ENCODE peak calls at places on chromosomes 2 and 18, in five cellular contexts. P, E, M, V and J are unnamed samples.
A peak's percentile ranks its signal among the peaks of the same experiment; 100 is the strongest.

GRCh38 chr18:23378470-23378764 is 74.7 kb upstream of the RIOK3 start:
- DNase-seq in P (no peak), E (no peak), M (peak; percentile 57), V (no peak), J (no peak)

GRCh38 chr2:11248-11941 is 34.9 kb downstream of the FAM110C start:
- DNase-seq in P (peak; percentile 44), E (peak; percentile 65), M (peak; percentile 63), V (peak; percentile 79), J (peak; percentile 4)

GRCh38 chr2:95296036-95296435 is 1.1 kb upstream of the KCNIP3 start:
- DNase-seq in P (no peak), E (no peak), M (no peak), V (no peak), J (no peak)

GRCh38 chr2:108978709-108979111 is 10.3 kb downstream of the EDAR start:
- DNase-seq in P (no peak), E (no peak), M (no peak), V (peak; percentile 56), J (peak; percentile 9)

GRCh38 chr18:6610436-6610835 is 119.1 kb upstream of the ARHGAP28 start:
- DNase-seq in P (no peak), E (no peak), M (no peak), V (no peak), J (no peak)

GRCh38 chr18:67582488-67582887 is 66.0 kb upstream of the DSEL start:
- DNase-seq in P (no peak), E (no peak), M (no peak), V (no peak), J (no peak)

GRCh38 chr2:238728322-238729260 is 119.3 kb upstream of the TWIST2 start:
- DNase-seq in P (peak; percentile 44), E (peak; percentile 84), M (peak; percentile 75), V (no peak), J (peak; percentile 34)

GRCh38 chr2:126208266-126208665 is 447.7 kb upstream of the GYPC start:
- DNase-seq in P (no peak), E (no peak), M (no peak), V (no peak), J (no peak)

GRCh38 chr2:157611726-157612125 is 16.9 kb downstream of the ACVR1C start:
- DNase-seq in P (no peak), E (no peak), M (no peak), V (no peak), J (no peak)

GRCh38 chr2:31038385-31038784 is 99.9 kb downstream of the GALNT14 start:
- DNase-seq in P (no peak), E (no peak), M (no peak), V (no peak), J (no peak)

GRCh38 chr18:44680271-44681038 is at the start of gene SETBP1:
- DNase-seq in P (peak; percentile 79), E (peak; percentile 58), M (no peak), V (peak; percentile 73), J (peak; percentile 39)

GRCh38 chr2:96933528-96933927 is 52.9 kb downstream of the FAM178B start:
- DNase-seq in P (no peak), E (no peak), M (no peak), V (no peak), J (no peak)

GRCh38 chr2:101706121-101706818 is 8.8 kb downstream of the MAP4K4 start:
- DNase-seq in P (no peak), E (no peak), M (no peak), V (no peak), J (no peak)

GRCh38 chr2:216116418-216116817 is 7.3 kb downstream of the XRCC5 start:
- DNase-seq in P (no peak), E (no peak), M (no peak), V (no peak), J (no peak)

GRCh38 chr2:96960956-96961350 is 25.4 kb downstream of the FAM178B start:
- DNase-seq in P (no peak), E (no peak), M (no peak), V (peak; percentile 39), J (no peak)

GRCh38 chr2:165745916-165746315 is 48.1 kb downstream of the GALNT3 start:
- DNase-seq in P (no peak), E (peak; percentile 20), M (peak; percentile 3), V (no peak), J (peak; percentile 92)
- TF ChIP-seq CTCF in P (no peak), E (no peak), M (no peak), V (no peak), J (no peak)

DNA sequence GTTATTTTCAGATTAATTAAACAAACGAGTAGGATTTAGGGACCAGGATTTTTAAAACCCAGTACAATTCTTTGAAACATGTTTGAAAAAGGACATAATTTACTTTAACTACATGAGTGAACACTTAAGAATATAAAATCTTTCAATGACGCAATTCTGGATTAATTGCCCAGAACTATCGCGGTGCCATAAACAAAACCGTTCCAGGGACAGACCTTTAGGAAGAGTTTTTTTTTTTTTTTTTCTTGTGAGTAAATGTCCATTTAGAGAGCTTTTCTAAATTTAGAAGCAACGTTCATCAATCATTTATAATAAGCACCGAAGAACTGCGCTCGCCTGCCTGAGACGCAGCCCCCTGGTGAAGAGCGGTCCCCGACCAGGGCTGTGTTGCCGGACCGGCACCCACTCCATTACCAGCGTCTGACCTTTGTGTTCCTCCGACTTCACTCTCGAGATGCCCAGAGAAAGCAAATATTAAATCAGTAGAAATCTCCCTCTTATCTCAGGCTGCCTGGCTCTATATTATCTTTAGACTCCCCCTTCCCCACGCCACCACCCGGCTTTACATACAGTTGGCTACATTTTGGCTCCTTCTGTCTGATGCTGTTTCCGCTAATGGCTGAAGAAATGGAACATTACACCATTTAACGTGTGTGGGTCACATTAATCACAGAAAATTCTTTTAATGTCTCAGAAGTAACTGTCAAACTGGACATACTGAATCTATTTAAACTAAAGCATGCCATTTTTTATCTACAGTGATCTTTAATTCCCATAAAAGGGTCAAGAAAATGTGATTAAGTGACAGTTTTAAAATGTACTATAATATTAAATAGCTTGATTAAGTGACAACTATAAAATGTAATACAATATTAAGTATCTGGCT is 364.0 kb upstream of the MEIS1 start:
- DNase-seq in P (no peak), E (no peak), M (no peak), V (no peak), J (no peak)
- H3K4me3 ChIP-seq in P (no peak overlapping the region), E (no peak overlapping the region), M (no peak overlapping the region), V (no peak overlapping the region), J (no peak overlapping the region)

GRCh38 chr18:30376515-30376914 is 666.0 kb downstream of the DSC3 start:
- DNase-seq in P (no peak), E (no peak), M (no peak), V (no peak), J (no peak)
- TF ChIP-seq CTCF in P (no peak), E (no peak), M (no peak), V (no peak), J (no peak)

GRCh38 chr2:149039213-149039724 is 770 bp downstream of the LYPD6B start:
- DNase-seq in P (no peak), E (no peak), M (no peak), V (no peak), J (no peak)
- H3K4me3 ChIP-seq in P (no peak overlapping the region), E (peak overlapping the region; percentile 47), M (no peak overlapping the region), V (peak overlapping the region; percentile 34), J (peak overlapping the region; percentile 37)

GRCh38 chr2:236947896-236948295 is 137.8 kb upstream of the COPS8 start:
- DNase-seq in P (no peak), E (no peak), M (no peak), V (peak; percentile 3), J (no peak)
- TF ChIP-seq CTCF in P (no peak), E (no peak), M (no peak), V (no peak), J (no peak)

GRCh38 chr2:189580267-189580661 is 322 bp downstream of the SLC40A1 start:
- DNase-seq in P (peak; percentile 21), E (peak; percentile 22), M (no peak), V (no peak), J (no peak)

GRCh38 chr2:189579585-189579984 is 1.0 kb downstream of the SLC40A1 start:
- DNase-seq in P (no peak), E (peak; percentile 66), M (peak; percentile 62), V (no peak), J (no peak)

GRCh38 chr2:189582140-189582825 is 1.7 kb upstream of the SLC40A1 start:
- DNase-seq in P (no peak), E (no peak), M (no peak), V (no peak), J (no peak)

GRCh38 chr2:189581354-189582139 is 961 bp upstream of the SLC40A1 start:
- DNase-seq in P (peak; percentile 25), E (peak; percentile 18), M (no peak), V (peak; percentile 57), J (no peak)

DNA sequence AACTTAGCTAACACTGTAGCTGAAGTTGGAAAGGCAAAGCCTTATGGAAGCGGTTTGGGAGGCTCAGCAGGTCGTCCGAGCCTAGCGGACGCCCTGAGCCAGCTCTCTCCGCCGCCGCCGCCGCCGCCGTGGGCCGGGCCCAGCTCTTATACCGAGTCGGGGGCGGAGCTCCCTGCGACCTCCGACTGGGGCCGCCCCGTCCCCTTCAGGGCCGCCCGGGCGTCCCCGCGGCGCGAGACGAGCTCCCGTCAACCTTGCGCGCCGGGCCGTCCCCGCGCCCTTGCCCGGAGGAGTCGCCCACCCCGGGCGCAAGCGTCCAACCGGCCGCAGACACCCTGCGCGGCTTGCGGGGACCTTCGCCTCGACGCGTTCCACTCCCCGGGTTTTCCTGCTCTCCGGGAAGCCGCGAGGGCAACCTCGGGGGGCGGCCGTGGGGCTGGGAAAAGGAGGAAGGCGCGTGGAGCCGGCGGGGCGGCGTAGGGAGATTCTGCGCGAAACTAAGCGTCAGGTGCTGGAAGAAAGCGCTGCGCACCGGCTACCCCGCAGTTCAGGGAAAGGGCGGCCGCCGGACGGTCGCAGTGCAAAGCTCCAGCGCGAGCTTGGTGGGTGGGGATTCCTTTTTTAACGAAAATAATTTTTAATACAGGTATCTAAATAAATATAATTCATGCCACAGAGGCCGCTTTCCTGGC is at the start of gene SLC40A1:
- DNase-seq in P (peak; percentile 86), E (peak; percentile 76), M (peak; percentile 45), V (peak; percentile 82), J (no peak)
- H3K4me3 ChIP-seq in P (peak within 1 kb of the TSS; percentile 82), E (peak within 1 kb of the TSS; percentile 43), M (peak within 1 kb of the TSS; percentile 47), V (peak within 1 kb of the TSS; percentile 58), J (peak within 1 kb of the TSS; percentile 53)